ENCODE peak calls at places on chromosome 7, in six cellular contexts. S is HFFc6, H is AG09309, N is NCI-H526 treated with DMSO at 0.1 percent for 48 hours, J is H7, D is NCI-H1092 treated with DMSO at 0.1 percent for 48 hours. O is an unnamed sample.

GRCh38 chr7:157928808-157929425 is 592.1 kb downstream of the DNAJB6 start:
- DNase-seq in S (no peak), H (no peak), N (no peak), J (no peak), D (no peak), O (no peak)

GRCh38 chr7:32539917-32540544 is 44.7 kb downstream of the AVL9 start:
- DNase-seq in S (no peak), H (no peak), N (no peak), J (no peak), D (no peak), O (no peak)

GRCh38 chr7:29199776-29200175 is 5.2 kb downstream of the CHN2 start:
- DNase-seq in S (no peak), H (no peak), N (no peak), J (no peak), D (no peak), O (no peak)

GRCh38 chr7:39510738-39511372 is 55.3 kb upstream of the YAE1 start:
- DNase-seq in S (peak; percentile 32), H (no peak), N (no peak), J (no peak), D (no peak), O (no peak)

GRCh38 chr7:2701832-2702593 is 14.0 kb downstream of the AMZ1 start:
- DNase-seq in S (no peak), H (no peak), N (no peak), J (no peak), D (no peak), O (no peak)

GRCh38 chr7:23966941-23967340 is 256.9 kb downstream of the STK31 start:
- DNase-seq in S (no peak), H (no peak), N (no peak), J (no peak), D (no peak), O (no peak)

GRCh38 chr7:131861620-131862346 is 305.4 kb upstream of the PODXL start:
- DNase-seq in S (peak; percentile 16), H (no peak), N (no peak), J (no peak), D (no peak), O (no peak)

GRCh38 chr7:27901028-27901760 is 161.2 kb downstream of the TAX1BP1 start:
- DNase-seq in S (peak; percentile 19), H (peak; percentile 20), N (no peak), J (no peak), D (no peak), O (no peak)

GRCh38 chr7:74051193-74051592 is 23.2 kb downstream of the ELN start:
- DNase-seq in S (no peak), H (no peak), N (no peak), J (peak; percentile 57), D (no peak), O (no peak)

GRCh38 chr7:16409777-16410176 is 11.6 kb downstream of the CRPPA start:
- DNase-seq in S (no peak), H (no peak), N (no peak), J (no peak), D (no peak), O (no peak)

GRCh38 chr7:159143780-159144755 is 599 bp downstream of the VIPR2 start:
- DNase-seq in S (no peak), H (no peak), N (no peak), J (peak; percentile 81), D (no peak), O (no peak)

GRCh38 chr7:83876593-83876992 is 227.7 kb upstream of the SEMA3E start:
- DNase-seq in S (peak; percentile 34), H (no peak), N (no peak), J (no peak), D (no peak), O (no peak)

GRCh38 chr7:96781919-96782318 is 72.3 kb upstream of the SEM1 start:
- DNase-seq in S (no peak), H (no peak), N (no peak), J (no peak), D (no peak), O (no peak)

GRCh38 chr7:91784469-91784868 is 96.0 kb downstream of the MTERF1 start:
- DNase-seq in S (peak; percentile 67), H (peak; percentile 55), N (peak; percentile 12), J (no peak), D (peak; percentile 54), O (no peak)

GRCh38 chr7:8773518-8773917 is 340.1 kb downstream of the NXPH1 start:
- DNase-seq in S (no peak), H (no peak), N (no peak), J (no peak), D (no peak), O (no peak)

GRCh38 chr7:38748056-38748610 is 117.0 kb upstream of the AMPH start:
- DNase-seq in S (peak; percentile 21), H (no peak), N (no peak), J (no peak), D (peak; percentile 46), O (no peak)

GRCh38 chr7:155392726-155393570 is 65.0 kb upstream of the EN2 start:
- DNase-seq in S (peak; percentile 18), H (no peak), N (no peak), J (no peak), D (peak; percentile 73), O (no peak)

GRCh38 chr7:31007634-31008033 is 43.9 kb downstream of the GHRHR start:
- DNase-seq in S (no peak), H (no peak), N (no peak), J (no peak), D (no peak), O (no peak)

GRCh38 chr7:51307811-51308737 is 8.5 kb downstream of the COBL start:
- DNase-seq in S (no peak), H (no peak), N (no peak), J (no peak), D (no peak), O (no peak)

GRCh38 chr7:23430902-23431259 is 39.4 kb downstream of the IGF2BP3 start:
- DNase-seq in S (no peak), H (no peak), N (no peak), J (no peak), D (no peak), O (no peak)

GRCh38 chr7:895451-896052 is 19.2 kb downstream of the GET4 start:
- DNase-seq in S (no peak), H (no peak), N (no peak), J (no peak), D (no peak), O (no peak)

GRCh38 chr7:11437987-11438386 is 394.0 kb downstream of the THSD7A start:
- DNase-seq in S (no peak), H (no peak), N (no peak), J (no peak), D (no peak), O (no peak)

GRCh38 chr7:50939026-50939425 is 156.3 kb upstream of the GRB10 start:
- DNase-seq in S (no peak), H (no peak), N (no peak), J (no peak), D (no peak), O (no peak)